ENCODE peak calls at places on chromosomes 5 and 9, in seven cellular contexts. K, F, M, J, B, V and H are unnamed samples.

GRCh38 chr5:93677344-93678021 is 63.9 kb downstream of the POU5F2 start:
- DNase-seq in J (peak; percentile 82), K (peak; percentile 70), F (no peak), M (peak; percentile 42), V (peak; percentile 77), B (no peak), H (no peak)

GRCh38 chr5:42268630-42269029 is 154.6 kb upstream of the GHR start:
- DNase-seq in K (no peak), M (no peak), V (no peak), F (no peak), B (no peak), J (no peak), H (no peak)

GRCh38 chr9:132114102-132114707 is 34.5 kb upstream of the MED27 start:
- DNase-seq in B (no peak), V (peak; percentile 85), F (no peak), J (peak; percentile 52), M (no peak), K (peak; percentile 61), H (no peak)

GRCh38 chr9:95783426-95783975 is 92.0 kb upstream of the ERCC6L2 start:
- DNase-seq in B (no peak), F (no peak), V (no peak), M (no peak), J (no peak), K (no peak), H (no peak)

GRCh38 chr9:113828211-113828610 is 47.9 kb upstream of the ZNF618 start:
- DNase-seq in J (peak; percentile 53), F (no peak), M (no peak), K (no peak), V (no peak), B (no peak), H (no peak)

GRCh38 chr9:77291714-77292113 is 114.4 kb downstream of the VPS13A start:
- DNase-seq in J (peak; percentile 43), M (peak; percentile 8), F (no peak), K (no peak), V (peak; percentile 78), B (no peak), H (no peak)

GRCh38 chr5:122415481-122416120 is 103.6 kb downstream of the SNCAIP start:
- DNase-seq in F (no peak), V (peak; percentile 89), J (peak; percentile 74), B (no peak), K (peak; percentile 49), M (peak; percentile 38), H (no peak)

GRCh38 chr5:175854231-175855040 is 16.9 kb upstream of the CPLX2 start:
- DNase-seq in B (no peak), F (no peak), V (no peak), J (no peak), K (peak; percentile 33), M (no peak), H (no peak)

GRCh38 chr9:105006514-105006913 is 78.6 kb upstream of the ABCA1 start:
- DNase-seq in J (no peak), V (no peak), M (no peak), K (no peak), B (no peak), F (no peak), H (no peak)

GRCh38 chr5:112106878-112107277 is 312.2 kb downstream of the EPB41L4A start:
- DNase-seq in B (no peak), J (no peak), M (no peak), K (no peak), V (no peak), F (no peak), H (no peak)
- TF ChIP-seq POLR2AphosphoS5 in B (no peak), J (no peak), M (no peak), K (no peak), V (no peak), F (no peak), H (no peak)

GRCh38 chr9:128656416-128657343 is at the start of gene DYNC2I2:
- DNase-seq in V (peak; percentile 98), F (peak; percentile 99), K (peak; percentile 98), B (peak; percentile 97), M (peak; percentile 89), J (peak; percentile 95), H (peak; percentile 80)
- TF ChIP-seq POLR2AphosphoS5 in V (peak; percentile 74), F (peak; percentile 83), K (peak; percentile 43), B (no peak), M (peak; percentile 80), J (peak; percentile 70), H (peak; percentile 62)

DNA sequence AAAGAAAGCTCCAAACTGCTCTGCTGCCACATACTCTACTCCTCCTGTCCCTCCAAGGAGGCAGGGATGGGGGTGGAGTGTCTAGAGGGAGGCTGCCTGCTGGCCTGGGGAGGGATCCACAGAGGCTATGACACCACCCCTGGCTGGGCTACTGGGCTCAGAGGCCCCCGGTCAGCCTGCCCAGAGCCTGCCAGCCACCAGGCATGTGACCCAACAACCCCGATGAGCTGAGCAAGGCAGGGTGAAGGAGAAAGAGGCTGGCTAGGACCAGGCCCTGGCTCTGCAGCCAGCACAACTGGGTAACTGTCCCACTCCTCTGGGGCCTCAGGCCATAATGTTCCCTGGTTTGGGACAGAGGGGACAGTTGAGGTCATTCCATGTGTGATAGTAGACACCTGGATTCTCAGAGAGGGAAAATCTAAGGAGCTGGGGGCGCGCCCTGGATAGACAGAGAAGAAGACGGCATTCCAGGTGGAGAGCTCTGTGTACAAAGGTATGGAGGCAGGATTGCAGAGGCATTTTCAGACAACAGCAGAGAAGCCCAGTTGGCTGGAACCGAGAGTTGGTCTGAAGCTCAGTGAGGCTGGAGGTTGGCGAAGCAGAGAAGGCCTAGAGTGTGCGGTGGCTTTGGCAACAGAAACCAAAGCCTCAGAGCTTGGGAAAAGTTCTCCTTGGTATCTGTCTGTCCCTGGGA is 33.8 kb upstream of the IL17B start:
- DNase-seq in V (no peak), M (no peak), J (no peak), K (no peak), B (no peak), F (no peak), H (no peak)
- TF ChIP-seq POLR2AphosphoS5 in V (no peak), M (no peak), J (no peak), K (peak; percentile 11), B (no peak), F (peak; percentile 80), H (no peak)

GRCh38 chr9:116032683-116033440 is 120.7 kb upstream of the PAPPA start:
- DNase-seq in V (no peak), K (no peak), J (no peak), F (no peak), M (no peak), B (no peak), H (no peak)

GRCh38 chr9:116027951-116028350 is 125.6 kb upstream of the PAPPA start:
- DNase-seq in K (no peak), J (no peak), M (no peak), F (no peak), B (no peak), V (no peak), H (no peak)

GRCh38 chr9:116027096-116027495 is 126.5 kb upstream of the PAPPA start:
- DNase-seq in F (no peak), J (no peak), V (peak; percentile 11), B (no peak), K (no peak), M (no peak), H (no peak)

GRCh38 chr9:116030532-116030931 is 123.1 kb upstream of the PAPPA start:
- DNase-seq in M (no peak), J (no peak), F (no peak), K (no peak), B (no peak), V (no peak), H (no peak)

DNA sequence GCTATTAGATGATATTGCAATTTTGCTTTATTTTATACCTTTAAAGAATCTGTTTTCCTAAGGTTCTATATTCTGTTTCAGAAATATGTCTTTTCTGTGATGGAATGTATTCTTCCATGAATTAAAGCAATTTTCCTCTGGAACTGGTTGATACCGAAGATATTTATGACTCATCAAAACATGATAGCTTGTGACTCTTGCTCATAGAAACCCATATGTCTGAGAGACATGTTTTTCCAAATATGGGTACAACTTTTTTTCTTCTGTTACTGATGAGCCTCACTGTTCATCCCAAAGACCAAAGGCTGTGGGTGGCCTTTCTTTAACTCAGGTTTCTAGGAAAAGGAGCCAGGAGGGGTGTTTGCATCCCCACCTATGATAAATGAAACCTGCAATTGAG is 126.1 kb upstream of the PAPPA start:
- DNase-seq in K (no peak), J (no peak), B (no peak), F (no peak), M (no peak), V (no peak), H (no peak)
- TF ChIP-seq POLR2AphosphoS5 in K (no peak), J (no peak), B (no peak), F (no peak), M (no peak), V (no peak), H (no peak)

GRCh38 chr9:93129286-93129685 is 4.8 kb downstream of the NINJ1 start:
- DNase-seq in M (no peak), J (peak; percentile 77), B (peak; percentile 78), K (no peak), V (no peak), F (no peak), H (no peak)
- TF ChIP-seq POLR2AphosphoS5 in M (no peak), J (peak; percentile 93), B (no peak), K (no peak), V (no peak), F (peak; percentile 59), H (no peak)

GRCh38 chr5:107887587-107887986 is 216.8 kb upstream of the EFNA5 start:
- DNase-seq in J (peak; percentile 8), V (no peak), K (no peak), B (no peak), M (no peak), F (no peak), H (no peak)
- TF ChIP-seq POLR2AphosphoS5 in J (no peak), V (no peak), K (no peak), B (no peak), M (no peak), F (no peak), H (no peak)